ENCODE peak calls at places on chromosome 3, in four cellular contexts. U is left lung, F is adipocyte, W is fibroblast of lung. X is an unnamed sample.

GRCh38 chr3:43036621-43037331 is 57.7 kb downstream of the GASK1A start:
- DNase-seq in U (no peak), F (no peak), W (no peak), X (no peak)

GRCh38 chr3:11690863-11691833 is 47.4 kb upstream of the VGLL4 start:
- DNase-seq in U (no peak), F (peak), W (peak), X (peak)

GRCh38 chr3:13249630-13250395 is 170.3 kb downstream of the NUP210 start:
- DNase-seq in U (no peak), F (no peak), W (no peak), X (no peak)

GRCh38 chr3:8982509-8982908 is 19.2 kb upstream of the RAD18 start:
- DNase-seq in U (no peak), F (no peak), W (peak), X (peak)

GRCh38 chr3:108006077-108006675 is 84.7 kb downstream of the CD47 start:
- DNase-seq in U (no peak), F (no peak), W (peak), X (peak)

GRCh38 chr3:188349276-188349962 is 195.5 kb downstream of the LPP start:
- DNase-seq in U (no peak), F (no peak), W (peak), X (peak)

GRCh38 chr3:194075802-194076460 is 60.0 kb upstream of the HES1 start:
- DNase-seq in U (no peak), F (no peak), W (no peak), X (no peak)

GRCh38 chr3:30933478-30934207 is 39.2 kb upstream of the GADL1 start:
- DNase-seq in U (no peak), F (no peak), W (no peak), X (no peak)

GRCh38 chr3:186825294-186825821 is 17.2 kb upstream of the ADIPOQ start:
- DNase-seq in U (no peak), F (peak), W (peak), X (peak)

GRCh38 chr3:124558898-124559649 is 171.2 kb upstream of the UMPS start:
- DNase-seq in U (peak), F (peak), W (peak), X (peak)

GRCh38 chr3:128279594-128279880 is 126.3 kb downstream of the EEFSEC start:
- DNase-seq in U (no peak), F (peak), W (no peak), X (no peak)

GRCh38 chr3:15585111-15585844 is 16.1 kb downstream of the HACL1 start:
- DNase-seq in U (no peak), F (peak), W (peak), X (no peak)

GRCh38 chr3:175426805-175427204 is 567.7 kb downstream of the NAALADL2 start:
- DNase-seq in U (no peak), F (peak), W (no peak), X (no peak)

GRCh38 chr3:6716374-6716773 is 144.5 kb upstream of the GRM7 start:
- DNase-seq in U (no peak), F (no peak), W (no peak), X (no peak)
- H3K4me3 ChIP-seq in U (no peak), F (no peak), W (no peak), X (no peak)

DNA sequence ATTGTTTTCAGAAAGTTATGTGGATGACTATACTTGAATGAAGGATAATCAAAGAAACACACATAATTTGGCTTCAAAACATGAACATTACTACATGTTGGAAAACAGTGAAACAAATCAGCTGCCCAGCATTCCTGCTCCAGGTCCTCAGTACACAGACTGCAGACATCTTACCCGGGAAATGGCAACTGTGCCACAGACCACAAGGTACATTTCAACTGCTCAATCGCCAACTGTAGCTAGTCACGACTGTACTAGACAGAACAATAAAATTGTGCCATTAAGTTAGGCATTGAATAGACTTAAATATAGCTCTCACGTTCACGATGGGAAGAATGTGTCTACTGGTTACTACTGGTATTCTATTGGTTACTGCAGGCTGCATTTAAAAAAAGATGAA is 5.0 kb downstream of the NAA50 start:
- DNase-seq in U (no peak), F (no peak), W (no peak), X (no peak)
- H3K4me3 ChIP-seq in U (no peak), F (no peak), W (no peak), X (no peak)

DNA sequence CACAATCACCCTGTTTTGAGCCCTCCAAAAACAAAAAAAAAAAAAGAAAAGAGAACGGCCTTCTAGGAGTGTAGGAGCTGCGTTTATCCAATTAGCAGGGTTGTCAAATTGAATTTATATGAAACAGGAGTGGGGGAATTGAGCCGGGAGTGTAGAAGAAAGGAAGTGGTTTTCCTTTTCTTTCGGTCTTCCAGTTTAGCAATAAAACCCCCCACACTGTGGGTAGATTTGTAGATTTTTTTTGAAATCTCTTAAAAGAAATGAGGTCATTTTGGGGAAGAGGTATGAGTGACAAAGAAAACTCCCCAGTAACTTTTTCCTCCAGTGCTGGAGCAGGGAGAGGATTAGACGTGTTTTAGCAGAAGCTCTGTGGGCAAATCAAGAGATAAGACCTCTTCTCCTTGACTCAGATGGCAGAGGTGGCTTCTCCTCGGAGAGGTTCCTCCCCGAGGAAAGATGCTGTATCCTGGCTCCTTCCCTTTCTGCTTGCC is 30.8 kb downstream of the BOC start:
- DNase-seq in U (no peak), F (peak), W (no peak), X (peak)
- H3K4me3 ChIP-seq in U (no peak), F (peak), W (peak), X (no peak)

GRCh38 chr3:170867143-170867542 is 2.9 kb downstream of the RPL22L1 start:
- DNase-seq in U (no peak), F (no peak), W (no peak), X (no peak)

GRCh38 chr3:170868577-170869239 is 1.3 kb downstream of the RPL22L1 start:
- DNase-seq in U (no peak), F (no peak), W (no peak), X (no peak)

GRCh38 chr3:170869240-170869592 is 779 bp downstream of the RPL22L1 start:
- DNase-seq in U (no peak), F (peak), W (no peak), X (no peak)

GRCh38 chr3:170866499-170866898 is 3.5 kb downstream of the RPL22L1 start:
- DNase-seq in U (no peak), F (no peak), W (no peak), X (no peak)

DNA sequence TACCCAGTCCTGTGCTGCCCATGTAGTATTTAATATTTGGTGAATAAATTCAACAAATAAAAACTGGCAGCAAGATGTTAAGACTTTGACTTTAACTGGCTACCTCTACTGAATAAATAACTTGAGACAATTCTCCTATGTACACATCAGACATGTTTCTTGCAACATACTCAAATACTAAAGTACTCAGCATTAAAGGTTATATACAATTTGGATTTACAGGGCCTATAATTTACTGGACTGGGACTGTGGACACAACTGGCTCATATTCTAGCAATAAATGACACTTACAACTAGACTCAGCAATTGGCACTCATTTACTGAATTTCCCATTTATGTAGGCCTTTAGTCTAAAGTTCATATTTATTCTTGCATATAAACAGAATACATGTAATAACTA is 2.4 kb downstream of the RPL22L1 start:
- DNase-seq in U (no peak), F (peak), W (peak), X (peak)
- H3K4me3 ChIP-seq in U (no peak), F (peak), W (peak), X (peak)

DNA sequence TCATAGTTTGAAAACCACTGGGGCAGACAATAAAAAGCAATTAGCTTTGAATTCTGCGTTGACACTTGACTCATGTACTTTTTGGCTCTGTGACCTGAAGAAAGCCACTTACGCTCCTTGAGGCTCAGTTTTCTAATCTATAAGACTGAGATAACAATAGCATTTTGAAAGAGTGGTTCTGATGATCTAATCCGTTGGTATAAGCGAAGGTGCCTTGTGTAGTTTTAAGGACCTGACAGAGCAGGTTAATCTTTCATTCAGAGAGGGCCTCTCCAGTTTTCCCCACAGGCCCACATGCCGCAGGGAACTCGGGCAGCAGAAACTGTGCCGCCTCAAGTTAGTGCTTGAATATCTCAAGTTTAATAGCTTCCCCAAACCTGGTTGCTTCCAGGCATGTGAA is 306.0 kb upstream of the GBE1 start:
- DNase-seq in U (no peak), F (no peak), W (no peak), X (no peak)
- H3K4me3 ChIP-seq in U (no peak), F (no peak), W (no peak), X (no peak)

DNA sequence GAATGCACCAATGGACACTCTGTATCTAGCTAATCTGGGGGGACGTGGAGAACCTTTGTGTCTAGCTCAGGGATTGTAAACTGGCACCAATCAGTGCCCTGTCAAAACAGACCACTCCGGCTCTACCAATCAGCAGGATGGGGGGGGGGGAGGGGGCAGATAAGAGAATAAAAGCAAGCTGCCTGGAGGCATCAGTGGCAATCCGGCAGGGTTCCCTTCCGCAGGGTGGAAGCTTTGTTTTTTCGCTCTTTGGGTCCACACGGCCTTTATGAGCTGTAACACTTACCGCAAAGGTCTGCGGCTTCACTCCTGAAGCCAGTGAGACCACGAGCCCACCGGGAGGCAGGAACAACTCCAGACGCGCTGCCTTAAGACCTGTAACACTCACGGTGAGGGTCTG is 827.1 kb downstream of the PLOD2 start:
- DNase-seq in U (no peak), F (no peak), W (no peak), X (no peak)
- H3K4me3 ChIP-seq in U (no peak), F (no peak), W (no peak), X (no peak)

X was measured in fibroblast of villous mesenchyme.